ENCODE peak calls at places on chromosomes 3 and 15, in eight cellular contexts. L is GM23248; Y is GM12891; C is activated CD4-positive, alpha-beta T cell treated with anti-CD3 and anti-CD28 coated beads, Interleukin-2, amount 50 U/mL, for 4 hours; Q is RWPE1; F is T-helper 1 cell; U is uterus; O is cardiac muscle cell. S is an unnamed sample.
A peak's percentile ranks its signal among the peaks of the same experiment; 100 is the strongest.

GRCh38 chr3:105653868-105654267 is 214.9 kb downstream of the CBLB start:
- DNase-seq in L (no peak), Y (no peak), C (no peak), Q (no peak), F (no peak), U (no peak), O (no peak), S (no peak)

GRCh38 chr15:31326729-31327673 is at the start of gene KLF13:
- DNase-seq in L (peak; percentile 90), Y (no peak), C (peak; percentile 62), Q (peak; percentile 73), F (peak; percentile 70), U (no peak), O (no peak), S (peak; percentile 56)

GRCh38 chr3:161415506-161416231 is 44.4 kb upstream of the SPTSSB start:
- DNase-seq in L (peak; percentile 86), Y (no peak), C (no peak), Q (peak; percentile 48), F (no peak), U (no peak), O (no peak), S (no peak)

GRCh38 chr15:68674975-68675374 is 96.2 kb downstream of the CORO2B start:
- DNase-seq in L (no peak), Y (no peak), C (no peak), Q (peak; percentile 35), F (no peak), U (peak; percentile 3), O (no peak), S (peak; percentile 52)

GRCh38 chr3:194130807-194131589 is 5.0 kb upstream of the HES1 start:
- DNase-seq in L (peak; percentile 42), Y (no peak), C (no peak), Q (no peak), F (no peak), U (no peak), O (peak; percentile 15), S (peak; percentile 65)

GRCh38 chr15:93109370-93110105 is 20.5 kb upstream of the RGMA start:
- DNase-seq in L (no peak), Y (no peak), C (no peak), Q (no peak), F (no peak), U (no peak), O (no peak), S (no peak)

GRCh38 chr3:187997490-187997889 is 156.5 kb upstream of the LPP start:
- DNase-seq in L (peak; percentile 73), Y (no peak), C (no peak), Q (no peak), F (no peak), U (no peak), O (no peak), S (no peak)

GRCh38 chr3:53169045-53169831 is 8.2 kb downstream of the PRKCD start:
- DNase-seq in L (no peak), Y (no peak), C (no peak), Q (no peak), F (no peak), U (no peak), O (no peak), S (no peak)

GRCh38 chr3:110900583-110900982 is 171.0 kb upstream of the NECTIN3 start:
- DNase-seq in L (peak; percentile 55), Y (no peak), C (no peak), Q (no peak), F (no peak), U (no peak), O (no peak), S (no peak)

GRCh38 chr15:39817892-39818291 is 35.3 kb upstream of the FSIP1 start:
- DNase-seq in L (no peak), Y (no peak), C (no peak), Q (no peak), F (no peak), U (no peak), O (no peak), S (no peak)

GRCh38 chr3:170414202-170414663 is 4.4 kb upstream of the CLDN11 start:
- DNase-seq in L (peak; percentile 90), Y (no peak), C (no peak), Q (peak; percentile 59), F (no peak), U (peak; percentile 75), O (peak; percentile 77), S (peak; percentile 61)

GRCh38 chr3:177168431-177168830 is 28.9 kb downstream of the TBL1XR1 start:
- DNase-seq in L (no peak), Y (no peak), C (no peak), Q (no peak), F (no peak), U (no peak), O (no peak), S (no peak)

GRCh38 chr3:155673411-155673810 is 71.5 kb downstream of the PLCH1 start:
- DNase-seq in L (no peak), Y (no peak), C (no peak), Q (no peak), F (no peak), U (no peak), O (no peak), S (no peak)

GRCh38 chr15:32903591-32903990 is 185.8 kb downstream of the GREM1 start:
- DNase-seq in L (no peak), Y (no peak), C (no peak), Q (no peak), F (no peak), U (no peak), O (no peak), S (no peak)

GRCh38 chr3:89964347-89964746 is 856.9 kb downstream of the EPHA3 start:
- DNase-seq in L (no peak), Y (no peak), C (no peak), Q (no peak), F (no peak), U (no peak), O (no peak), S (no peak)

GRCh38 chr15:60894347-60894746 is 334.8 kb downstream of the RORA start:
- DNase-seq in L (no peak), Y (no peak), C (no peak), Q (no peak), F (no peak), U (no peak), O (no peak), S (no peak)

GRCh38 chr15:90413411-90414379 is 25.7 kb downstream of the IQGAP1 start:
- DNase-seq in L (peak; percentile 54), Y (no peak), C (no peak), Q (no peak), F (no peak), U (no peak), O (no peak), S (no peak)

GRCh38 chr3:34011171-34012101 is 213.0 kb downstream of the PDCD6IP start:
- DNase-seq in L (peak; percentile 63), Y (no peak), C (no peak), Q (no peak), F (no peak), U (no peak), O (no peak), S (no peak)

GRCh38 chr15:67127925-67128324 is 62.5 kb downstream of the SMAD3 start:
- DNase-seq in L (peak; percentile 98), Y (no peak), C (no peak), Q (peak; percentile 92), F (no peak), U (peak; percentile 69), O (no peak), S (no peak)